ENCODE peak calls at places on chromosome 2, in eight cellular contexts. F is AG04450, X is PC-9, B is Peyer's patch, Z is type B pancreatic cell, J is OCI-LY7, Y is astrocyte of the spinal cord, O is IMR-90. N is an unnamed sample.

GRCh38 chr2:189506514-189506976 is 65.3 kb downstream of the WDR75 start:
- DNase-seq in F (no peak), X (peak), B (no peak), Z (no peak), J (no peak), Y (no peak), O (peak), N (no peak)

GRCh38 chr2:96146881-96147592 is 1.8 kb upstream of the DUSP2 start:
- DNase-seq in F (no peak), X (no peak), B (no peak), Z (no peak), J (no peak), Y (no peak), O (no peak), N (peak)

GRCh38 chr2:217685255-217685605 is 317.6 kb downstream of the TNS1 start:
- DNase-seq in F (peak), X (peak), B (no peak), Z (no peak), J (no peak), Y (peak), O (peak), N (peak)

GRCh38 chr2:222448806-222449205 is 24.5 kb downstream of the SGPP2 start:
- DNase-seq in F (peak), X (no peak), B (no peak), Z (no peak), J (no peak), Y (no peak), O (peak), N (peak)

GRCh38 chr2:108833219-108833618 is 46.6 kb downstream of the CCDC138 start:
- DNase-seq in F (peak), X (peak), B (no peak), Z (no peak), J (no peak), Y (no peak), O (peak), N (no peak)

GRCh38 chr2:113103958-113104627 is 23.3 kb upstream of the IL1RN start:
- DNase-seq in F (no peak), X (no peak), B (no peak), Z (no peak), J (no peak), Y (no peak), O (no peak), N (no peak)

GRCh38 chr2:46119453-46119852 is 177.8 kb upstream of the EPAS1 start:
- DNase-seq in F (no peak), X (no peak), B (no peak), Z (no peak), J (no peak), Y (no peak), O (no peak), N (peak)

GRCh38 chr2:208415255-208415654 is 8.7 kb downstream of the PTH2R start:
- DNase-seq in F (no peak), X (no peak), B (no peak), Z (no peak), J (no peak), Y (no peak), O (no peak), N (no peak)

GRCh38 chr2:157628532-157629415 is at the start of gene ACVR1C:
- DNase-seq in F (no peak), X (peak), B (peak), Z (peak), J (no peak), Y (peak), O (peak), N (peak)

GRCh38 chr2:40470817-40471809 is 19.2 kb upstream of the SLC8A1 start:
- DNase-seq in F (no peak), X (no peak), B (no peak), Z (no peak), J (no peak), Y (no peak), O (no peak), N (no peak)

GRCh38 chr2:23691106-23691470 is 235.8 kb downstream of the ATAD2B start:
- DNase-seq in F (no peak), X (no peak), B (no peak), Z (no peak), J (no peak), Y (no peak), O (no peak), N (no peak)

GRCh38 chr2:191265311-191266170 is 20.3 kb downstream of the MYO1B start:
- DNase-seq in F (no peak), X (no peak), B (no peak), Z (no peak), J (no peak), Y (peak), O (peak), N (peak)

GRCh38 chr2:234863043-234863934 is 88.5 kb upstream of the SH3BP4 start:
- DNase-seq in F (peak), X (no peak), B (no peak), Z (no peak), J (no peak), Y (peak), O (peak), N (peak)

GRCh38 chr2:173872714-173873113 is 92.5 kb downstream of the SP3 start:
- DNase-seq in F (no peak), X (peak), B (no peak), Z (no peak), J (no peak), Y (no peak), O (no peak), N (no peak)

GRCh38 chr2:46278952-46279351 is 18.3 kb upstream of the EPAS1 start:
- DNase-seq in F (no peak), X (no peak), B (no peak), Z (no peak), J (no peak), Y (no peak), O (no peak), N (no peak)

GRCh38 chr2:68031546-68032160 is 31.2 kb downstream of the C1D start:
- DNase-seq in F (peak), X (no peak), B (no peak), Z (no peak), J (peak), Y (peak), O (peak), N (peak)

GRCh38 chr2:54947596-54948519 is 102.4 kb downstream of the RTN4 start:
- DNase-seq in F (no peak), X (no peak), B (no peak), Z (no peak), J (no peak), Y (no peak), O (no peak), N (no peak)

GRCh38 chr2:1825046-1825445 is 80.7 kb upstream of the PXDN start:
- DNase-seq in F (no peak), X (no peak), B (no peak), Z (no peak), J (no peak), Y (no peak), O (no peak), N (no peak)

GRCh38 chr2:215750763-215751162 is 262.6 kb downstream of the MREG start:
- DNase-seq in F (no peak), X (no peak), B (no peak), Z (no peak), J (no peak), Y (peak), O (no peak), N (no peak)

GRCh38 chr2:17791121-17791902 is 24.9 kb upstream of the MSGN1 start:
- DNase-seq in F (peak), X (no peak), B (no peak), Z (no peak), J (no peak), Y (peak), O (peak), N (no peak)

GRCh38 chr2:180077295-180077906 is 70.3 kb upstream of the CWC22 start:
- DNase-seq in F (peak), X (no peak), B (no peak), Z (no peak), J (peak), Y (peak), O (peak), N (peak)

GRCh38 chr2:233221378-233222063 is 30.0 kb upstream of the ATG16L1 start:
- DNase-seq in F (no peak), X (peak), B (no peak), Z (no peak), J (no peak), Y (no peak), O (no peak), N (no peak)

GRCh38 chr2:75787532-75788132 is 76.9 kb upstream of the GCFC2 start:
- DNase-seq in F (no peak), X (no peak), B (no peak), Z (no peak), J (peak), Y (peak), O (peak), N (peak)

GRCh38 chr2:45938649-45939511 is 287.4 kb downstream of the PRKCE start:
- DNase-seq in F (peak), X (peak), B (no peak), Z (no peak), J (no peak), Y (peak), O (peak), N (peak)

GRCh38 chr2:157302492-157303099 is 23.0 kb downstream of the ERMN start:
- DNase-seq in F (peak), X (no peak), B (no peak), Z (no peak), J (peak), Y (peak), O (peak), N (peak)

GRCh38 chr2:177549171-177549570 is 156.6 kb downstream of the AGPS start:
- DNase-seq in F (no peak), X (no peak), B (no peak), Z (no peak), J (no peak), Y (no peak), O (no peak), N (no peak)

GRCh38 chr2:31079665-31080064 is 58.6 kb downstream of the GALNT14 start:
- DNase-seq in F (no peak), X (no peak), B (no peak), Z (no peak), J (no peak), Y (no peak), O (no peak), N (no peak)
- TF ChIP-seq CTCF in F (peak), X (no peak), B (no peak), Z (peak), J (peak), Y (peak), O (no peak), N (no peak)

GRCh38 chr2:120945832-120946231 is 210.2 kb downstream of the GLI2 start:
- DNase-seq in F (no peak), X (no peak), B (no peak), Z (no peak), J (no peak), Y (no peak), O (no peak), N (no peak)

GRCh38 chr2:120944575-120944974 is 208.9 kb downstream of the GLI2 start:
- DNase-seq in F (no peak), X (no peak), B (no peak), Z (no peak), J (no peak), Y (no peak), O (no peak), N (no peak)

GRCh38 chr2:120943403-120944034 is 207.9 kb downstream of the GLI2 start:
- DNase-seq in F (no peak), X (no peak), B (no peak), Z (no peak), J (no peak), Y (no peak), O (no peak), N (no peak)

GRCh38 chr2:120947327-120947726 is 211.7 kb downstream of the GLI2 start:
- DNase-seq in F (no peak), X (no peak), B (no peak), Z (no peak), J (no peak), Y (no peak), O (no peak), N (no peak)

GRCh38 chr2:120945091-120945490 is 209.4 kb downstream of the GLI2 start:
- DNase-seq in F (no peak), X (no peak), B (no peak), Z (no peak), J (no peak), Y (no peak), O (no peak), N (no peak)
- TF ChIP-seq CTCF in F (no peak), X (no peak), B (no peak), Z (no peak), J (no peak), Y (no peak), O (no peak), N (no peak)

GRCh38 chr2:127205211-127206140 is 14.6 kb downstream of the CYP27C1 start:
- DNase-seq in F (no peak), X (no peak), B (no peak), Z (peak), J (no peak), Y (no peak), O (no peak), N (no peak)

GRCh38 chr2:127197475-127198385 is 22.4 kb downstream of the CYP27C1 start:
- DNase-seq in F (no peak), X (peak), B (peak), Z (peak), J (peak), Y (peak), O (peak), N (peak)

GRCh38 chr2:127199223-127199622 is 20.9 kb downstream of the CYP27C1 start:
- DNase-seq in F (no peak), X (no peak), B (no peak), Z (peak), J (no peak), Y (no peak), O (no peak), N (no peak)

GRCh38 chr2:127200962-127201361 is 19.1 kb downstream of the CYP27C1 start:
- DNase-seq in F (no peak), X (no peak), B (no peak), Z (peak), J (no peak), Y (no peak), O (no peak), N (no peak)

GRCh38 chr2:127201452-127201851 is 18.6 kb downstream of the CYP27C1 start:
- DNase-seq in F (no peak), X (no peak), B (no peak), Z (peak), J (no peak), Y (no peak), O (no peak), N (no peak)
- TF ChIP-seq CTCF in F (no peak), X (no peak), B (no peak), Z (no peak), J (no peak), Y (no peak), O (no peak), N (no peak)

DNA sequence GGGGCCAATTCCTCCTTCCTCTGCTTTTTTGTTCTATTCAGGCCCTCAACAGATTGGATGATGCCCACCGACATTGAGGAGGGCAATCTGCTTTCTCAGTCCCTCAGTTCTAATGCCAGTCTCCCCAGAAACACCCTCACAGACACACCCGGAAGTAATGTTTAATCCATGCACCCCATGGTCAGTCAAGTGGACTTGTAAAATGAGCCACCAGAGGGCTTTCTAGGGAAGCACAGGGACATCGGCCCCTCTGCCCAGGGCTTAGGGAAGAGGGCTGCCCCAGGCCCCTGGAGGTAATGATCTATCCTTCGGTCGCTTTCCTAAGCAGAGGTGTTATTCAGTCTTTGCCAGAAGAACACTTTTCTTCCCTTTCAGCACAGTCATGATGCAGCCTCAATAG is 107.4 kb downstream of the PDCL3 start:
- DNase-seq in F (no peak), X (no peak), B (no peak), Z (no peak), J (no peak), Y (no peak), O (no peak), N (no peak)
- TF ChIP-seq CTCF in F (no peak), X (peak), B (no peak), Z (no peak), J (no peak), Y (no peak), O (no peak), N (no peak)

DNA sequence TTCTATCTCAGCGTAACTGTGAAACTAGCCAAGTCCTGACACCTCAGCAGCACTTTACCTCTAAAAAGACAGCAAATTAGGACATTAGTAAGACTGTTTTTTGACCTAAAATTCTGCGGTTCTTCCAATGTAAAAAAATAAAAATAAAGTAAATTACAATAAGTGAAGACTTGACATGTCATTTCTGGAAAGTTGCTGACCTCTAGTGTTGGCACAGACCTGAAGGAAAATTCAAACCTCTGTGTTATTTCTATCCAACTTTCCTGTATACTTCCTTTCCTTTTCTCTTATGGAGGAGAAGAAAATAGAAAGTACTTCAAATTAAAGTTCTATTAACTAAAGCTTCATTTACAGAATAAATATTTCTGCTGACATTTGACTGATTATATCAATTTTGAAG is 110.6 kb downstream of the TMEM182 start:
- DNase-seq in F (no peak), X (no peak), B (no peak), Z (no peak), J (no peak), Y (no peak), O (no peak), N (peak)
- TF ChIP-seq CTCF in F (no peak), X (no peak), B (no peak), Z (peak), J (peak), Y (no peak), O (no peak), N (peak)

N was measured in MCF 10A.